ENCODE peak calls at places on chromosomes 16 and 17, in five cellular contexts. O is stimulated activated CD8-positive, alpha-beta memory T cell treated with anti-CD3 and anti-CD28 coated beads, Interleukin-12 subunit alpha, Interleukin-12 subunit beta, amount 100 ng/mL, for 1 hour; R is aorta; T is fibroblast of lung; H is CD4-positive, alpha-beta memory T cell. K is an unnamed sample.

GRCh38 chr17:73510981-73511442 is 133.2 kb downstream of the SDK2 start:
- DNase-seq in R (no peak), O (no peak), T (no peak), H (no peak), K (no peak)

GRCh38 chr16:21070564-21070963 is 80.1 kb downstream of the DNAH3 start:
- DNase-seq in H (no peak), T (no peak), O (no peak), R (no peak), K (no peak)

GRCh38 chr16:3661922-3662321 is 7.4 kb downstream of the DNASE1 start:
- DNase-seq in H (no peak), O (no peak), T (no peak), R (peak), K (no peak)

GRCh38 chr17:59331929-59332889 is 754 bp downstream of the YPEL2 start:
- DNase-seq in R (peak), T (no peak), H (peak), O (no peak), K (no peak)

GRCh38 chr17:59493867-59494266 is 71.5 kb upstream of the DHX40 start:
- DNase-seq in O (no peak), R (no peak), H (no peak), T (no peak), K (no peak)

GRCh38 chr17:49890077-49890821 is 42.4 kb upstream of the TAC4 start:
- DNase-seq in H (no peak), R (no peak), O (no peak), T (no peak), K (no peak)

GRCh38 chr16:88939814-88940195 is 37.2 kb downstream of the CBFA2T3 start:
- DNase-seq in H (no peak), R (no peak), T (no peak), O (no peak), K (no peak)

GRCh38 chr16:11224894-11225676 is 30.9 kb downstream of the SOCS1 start:
- DNase-seq in O (peak), H (peak), T (no peak), R (no peak), K (no peak)

GRCh38 chr16:84450176-84450865 is 54.1 kb downstream of the MEAK7 start:
- DNase-seq in O (no peak), R (peak), T (no peak), H (no peak), K (no peak)

GRCh38 chr17:63433746-63434591 is 12.1 kb downstream of the CYB561 start:
- DNase-seq in O (no peak), R (peak), H (no peak), T (peak), K (peak)

GRCh38 chr17:80245566-80246265 is 14.9 kb upstream of the RNF213 start:
- DNase-seq in O (no peak), H (no peak), R (peak), T (no peak), K (no peak)

GRCh38 chr17:7221281-7222092 is 1.7 kb downstream of the ACADVL start:
- DNase-seq in R (no peak), O (no peak), T (no peak), H (no peak), K (no peak)

GRCh38 chr17:47987240-47987835 is 16.4 kb downstream of the CDK5RAP3 start:
- DNase-seq in R (no peak), H (no peak), T (no peak), O (no peak), K (no peak)

GRCh38 chr17:65925606-65926307 is 266.2 kb downstream of the CEP112 start:
- DNase-seq in O (no peak), H (no peak), R (no peak), T (no peak), K (no peak)

GRCh38 chr17:72539981-72540897 is 419.4 kb downstream of the SOX9 start:
- DNase-seq in T (peak), H (peak), R (peak), O (no peak), K (no peak)

GRCh38 chr17:1754430-1755112 is 7.3 kb upstream of the SERPINF1 start:
- DNase-seq in T (no peak), O (no peak), R (no peak), H (no peak), K (no peak)

GRCh38 chr17:77148959-77149510 is 8.3 kb downstream of the SEC14L1 start:
- DNase-seq in R (no peak), O (no peak), T (no peak), H (no peak), K (no peak)

GRCh38 chr16:56145369-56145768 is 45.9 kb upstream of the GNAO1 start:
- DNase-seq in H (no peak), T (no peak), O (no peak), R (no peak), K (no peak)

GRCh38 chr16:2969545-2970521 is 685 bp downstream of the PAQR4 start:
- DNase-seq in H (peak), T (peak), O (peak), R (no peak), K (no peak)

GRCh38 chr17:44972953-44973352 is 4.8 kb upstream of the C1QL1 start:
- DNase-seq in O (no peak), R (no peak), H (no peak), T (peak), K (no peak)

GRCh38 chr16:12901597-12902436 is at the start of gene SHISA9:
- DNase-seq in O (no peak), T (no peak), H (no peak), R (peak), K (no peak)

GRCh38 chr17:70668938-70669778 is 499.8 kb downstream of the KCNJ2 start:
- DNase-seq in R (no peak), H (no peak), T (no peak), O (no peak), K (no peak)

K was measured in AG04449.